ENCODE peak calls at places on chromosomes 1 and 21, in five cellular contexts. D is GM04503, E is NCI-H2029 treated with DMSO at 0.1 percent for 48 hours, F is renal cortical epithelial cell, A is sciatic nerve. Q is an unnamed sample.

GRCh38 chr21:39216290-39216689 is 33.0 kb upstream of the PSMG1 start:
- DNase-seq in D (no peak), E (no peak), F (no peak), A (no peak), Q (no peak)

GRCh38 chr1:87989346-87989745 is 660.7 kb downstream of the LMO4 start:
- DNase-seq in D (no peak), E (no peak), F (no peak), A (no peak), Q (no peak)

GRCh38 chr1:32890516-32891240 is 4.4 kb downstream of the HPCA start:
- DNase-seq in D (no peak), E (no peak), F (no peak), A (no peak), Q (no peak)

GRCh38 chr1:66335859-66336640 is 197.9 kb upstream of the SGIP1 start:
- DNase-seq in D (no peak), E (no peak), F (no peak), A (peak; percentile 75), Q (peak; percentile 79)

GRCh38 chr1:172447641-172448040 is 3.8 kb upstream of the PIGC start:
- DNase-seq in D (no peak), E (no peak), F (peak; percentile 95), A (no peak), Q (no peak)

GRCh38 chr1:94562502-94563260 is 21.1 kb upstream of the F3 start:
- DNase-seq in D (no peak), E (peak; percentile 23), F (peak; percentile 81), A (no peak), Q (no peak)

GRCh38 chr1:248847956-248848561 is 10.0 kb downstream of the ZNF672 start:
- DNase-seq in D (no peak), E (no peak), F (no peak), A (peak; percentile 52), Q (no peak)

GRCh38 chr1:219310181-219310728 is 136.6 kb downstream of the LYPLAL1 start:
- DNase-seq in D (no peak), E (no peak), F (no peak), A (no peak), Q (no peak)

GRCh38 chr1:40887012-40887378 is 24.8 kb upstream of the CITED4 start:
- DNase-seq in D (no peak), E (no peak), F (no peak), A (no peak), Q (no peak)

GRCh38 chr21:15060776-15061175 is 4.0 kb downstream of the NRIP1 start:
- DNase-seq in D (no peak), E (peak; percentile 19), F (no peak), A (no peak), Q (no peak)

GRCh38 chr1:8844421-8845063 is 27.1 kb upstream of the RERE start:
- DNase-seq in D (no peak), E (no peak), F (no peak), A (no peak), Q (no peak)

Q was measured in suprapubic skin.